ENCODE peak calls at places on chromosomes 12 and 14, in four cellular contexts. One of them, this sample, is unnamed.
A peak's percentile ranks its signal among the peaks of the same experiment; 100 is the strongest.

GRCh38 chr14:100246809-100247428 is 8.0 kb downstream of the YY1 start:
- DNase-seq in H9: peak; percentile 34
- DNase-seq in MM.1S: no peak
- DNase-seq in IMR-90: peak; percentile 47
- DNase-seq in this sample: no peak

GRCh38 chr14:68176687-68177086 is 357.1 kb downstream of the RAD51B start:
- DNase-seq in H9: no peak
- DNase-seq in IMR-90: no peak
- DNase-seq in MM.1S: no peak
- DNase-seq in this sample: no peak

GRCh38 chr12:40141996-40142395 is 36.1 kb upstream of the SLC2A13 start:
- DNase-seq in IMR-90: no peak
- DNase-seq in MM.1S: no peak
- DNase-seq in H9: no peak
- DNase-seq in this sample: no peak

GRCh38 chr12:93825926-93826599 is 148.9 kb downstream of the CRADD start:
- DNase-seq in H9: no peak
- DNase-seq in MM.1S: no peak
- DNase-seq in IMR-90: no peak
- DNase-seq in this sample: no peak

GRCh38 chr12:6312529-6313325 is 2.2 kb downstream of the PLEKHG6 start:
- DNase-seq in H9: peak; percentile 93
- DNase-seq in MM.1S: peak; percentile 29
- DNase-seq in IMR-90: no peak
- DNase-seq in this sample: no peak

GRCh38 chr12:89333564-89334252 is 18.6 kb downstream of the DUSP6 start:
- DNase-seq in IMR-90: no peak
- DNase-seq in MM.1S: peak; percentile 86
- DNase-seq in H9: no peak
- DNase-seq in this sample: no peak

GRCh38 chr12:11861864-11862600 is 208.7 kb upstream of the BCL2L14 start:
- DNase-seq in H9: no peak
- DNase-seq in MM.1S: no peak
- DNase-seq in IMR-90: no peak
- DNase-seq in this sample: no peak

GRCh38 chr12:8676651-8677050 is 14.0 kb upstream of the MFAP5 start:
- DNase-seq in H9: no peak
- DNase-seq in IMR-90: no peak
- DNase-seq in MM.1S: no peak
- DNase-seq in this sample: no peak

GRCh38 chr12:57864382-57864781 is 17.9 kb upstream of the CTDSP2 start:
- DNase-seq in H9: peak; percentile 72
- DNase-seq in MM.1S: no peak
- DNase-seq in IMR-90: no peak
- DNase-seq in this sample: no peak

GRCh38 chr14:101519090-101519489 is 42.2 kb upstream of the DIO3 start:
- DNase-seq in MM.1S: no peak
- DNase-seq in IMR-90: no peak
- DNase-seq in H9: no peak
- DNase-seq in this sample: no peak

GRCh38 chr12:55812088-55812487 is 5.4 kb downstream of the SARNP start:
- DNase-seq in MM.1S: no peak
- DNase-seq in IMR-90: no peak
- DNase-seq in H9: no peak
- DNase-seq in this sample: no peak

GRCh38 chr12:121812320-121812871 is 8.6 kb downstream of the SETD1B start:
- DNase-seq in IMR-90: peak; percentile 64
- DNase-seq in H9: peak; percentile 91
- DNase-seq in MM.1S: no peak
- DNase-seq in this sample: no peak

GRCh38 chr14:55518391-55518790 is 61.6 kb upstream of the KTN1 start:
- DNase-seq in H9: no peak
- DNase-seq in MM.1S: no peak
- DNase-seq in IMR-90: peak; percentile 38
- DNase-seq in this sample: no peak

GRCh38 chr14:49687942-49688700 is at the start of gene POLE2:
- DNase-seq in H9: peak; percentile 82
- DNase-seq in MM.1S: peak; percentile 46
- DNase-seq in IMR-90: peak; percentile 47
- DNase-seq in this sample: peak; percentile 77

GRCh38 chr12:63079791-63080395 is 71.1 kb downstream of the AVPR1A start:
- DNase-seq in IMR-90: no peak
- DNase-seq in H9: no peak
- DNase-seq in MM.1S: no peak
- DNase-seq in this sample: no peak

GRCh38 chr12:39043425-39043824 is 138.0 kb upstream of the CPNE8 start:
- DNase-seq in IMR-90: no peak
- DNase-seq in H9: no peak
- DNase-seq in MM.1S: no peak
- DNase-seq in this sample: no peak

GRCh38 chr12:70408004-70408790 is 42.1 kb downstream of the KCNMB4 start:
- DNase-seq in MM.1S: no peak
- DNase-seq in IMR-90: no peak
- DNase-seq in H9: no peak
- DNase-seq in this sample: no peak

GRCh38 chr12:109461846-109462766 is 15.0 kb downstream of the KCTD10 start:
- DNase-seq in MM.1S: no peak
- DNase-seq in IMR-90: peak; percentile 95
- DNase-seq in H9: no peak
- DNase-seq in this sample: no peak

GRCh38 chr12:2384029-2384386 is 331.2 kb downstream of the CACNA1C start:
- DNase-seq in MM.1S: no peak
- DNase-seq in IMR-90: peak; percentile 47
- DNase-seq in H9: no peak
- DNase-seq in this sample: no peak

GRCh38 chr12:92973614-92974013 is 44.5 kb upstream of the EEA1 start:
- DNase-seq in H9: no peak
- DNase-seq in IMR-90: peak; percentile 90
- DNase-seq in MM.1S: peak; percentile 73
- DNase-seq in this sample: no peak

GRCh38 chr14:24852312-24853060 is 197.5 kb downstream of the STXBP6 start:
- DNase-seq in IMR-90: no peak
- DNase-seq in H9: no peak
- DNase-seq in MM.1S: no peak
- DNase-seq in this sample: no peak

GRCh38 chr12:48999371-49000131 is at the start of gene DDN:
- DNase-seq in MM.1S: peak; percentile 78
- DNase-seq in H9: peak; percentile 61
- DNase-seq in IMR-90: peak; percentile 52
- DNase-seq in this sample: peak; percentile 45

GRCh38 chr12:92898755-92899154 is 30.3 kb downstream of the EEA1 start:
- DNase-seq in MM.1S: peak; percentile 56
- DNase-seq in H9: no peak
- DNase-seq in IMR-90: peak; percentile 10
- DNase-seq in this sample: no peak

GRCh38 chr12:77855548-77855947 is 24.9 kb downstream of the NAV3 start:
- DNase-seq in H9: no peak
- DNase-seq in IMR-90: peak; percentile 2
- DNase-seq in MM.1S: no peak
- DNase-seq in this sample: no peak

GRCh38 chr14:89366580-89367448 is 50.2 kb downstream of the FOXN3 start:
- DNase-seq in H9: no peak
- DNase-seq in IMR-90: no peak
- DNase-seq in MM.1S: no peak
- DNase-seq in this sample: no peak

GRCh38 chr14:99961826-99962518 is 103.2 kb upstream of the EVL start:
- DNase-seq in IMR-90: no peak
- DNase-seq in MM.1S: no peak
- DNase-seq in H9: peak; percentile 79
- DNase-seq in this sample: no peak

GRCh38 chr12:2336409-2336829 is 283.6 kb downstream of the CACNA1C start:
- DNase-seq in MM.1S: peak; percentile 92
- DNase-seq in IMR-90: peak; percentile 97
- DNase-seq in H9: no peak
- DNase-seq in this sample: no peak

GRCh38 chr12:14185441-14186192 is 179.9 kb upstream of the ATF7IP start:
- DNase-seq in H9: peak; percentile 67
- DNase-seq in IMR-90: peak; percentile 38
- DNase-seq in MM.1S: peak; percentile 49
- DNase-seq in this sample: peak; percentile 41

GRCh38 chr12:51281202-51281924 is 11.1 kb upstream of the SMAGP start:
- DNase-seq in MM.1S: no peak
- DNase-seq in IMR-90: peak; percentile 74
- DNase-seq in H9: no peak
- DNase-seq in this sample: no peak

GRCh38 chr12:1690578-1691122 is at the start of gene ADIPOR2:
- DNase-seq in MM.1S: peak; percentile 98
- DNase-seq in H9: peak; percentile 98
- DNase-seq in IMR-90: peak; percentile 96
- DNase-seq in this sample: peak; percentile 94

GRCh38 chr14:36718216-36718615 is 56.6 kb downstream of the PAX9 start:
- DNase-seq in MM.1S: no peak
- DNase-seq in H9: no peak
- DNase-seq in IMR-90: no peak
- DNase-seq in this sample: no peak

GRCh38 chr14:106489112-106489881 is 962.9 kb downstream of the TMEM121 start:
- DNase-seq in IMR-90: no peak
- DNase-seq in MM.1S: no peak
- DNase-seq in H9: no peak
- DNase-seq in this sample: no peak

GRCh38 chr14:106488293-106488692 is 961.9 kb downstream of the TMEM121 start:
- DNase-seq in IMR-90: no peak
- DNase-seq in H9: no peak
- DNase-seq in MM.1S: no peak
- DNase-seq in this sample: no peak

GRCh38 chr14:106493962-106494823 is 967.8 kb downstream of the TMEM121 start:
- DNase-seq in H9: no peak
- DNase-seq in MM.1S: no peak
- DNase-seq in IMR-90: no peak
- DNase-seq in this sample: no peak

GRCh38 chr14:106490442-106490841 is 964.1 kb downstream of the TMEM121 start:
- DNase-seq in IMR-90: no peak
- DNase-seq in H9: no peak
- DNase-seq in MM.1S: no peak
- DNase-seq in this sample: no peak

DNA sequence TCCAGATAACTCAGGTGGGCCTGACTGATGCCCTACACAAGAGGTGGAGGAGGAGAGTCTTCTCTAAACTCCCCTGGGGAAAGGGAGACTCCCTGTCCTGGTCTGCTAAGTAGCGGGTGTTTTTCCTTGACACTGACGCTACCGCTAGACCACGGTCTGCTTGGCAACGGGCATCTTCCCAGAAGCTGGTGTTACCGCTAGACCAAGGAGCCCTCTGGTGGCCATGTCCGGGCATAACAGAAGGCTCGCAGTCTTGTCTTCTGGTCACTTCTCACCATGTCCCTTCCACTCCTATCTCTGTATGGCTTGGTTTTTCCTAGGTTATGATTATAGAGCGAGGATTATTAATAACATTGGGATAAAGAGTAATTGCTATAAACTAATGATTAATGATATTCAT is 965.5 kb downstream of the TMEM121 start:
- DNase-seq in IMR-90: no peak
- DNase-seq in MM.1S: peak; percentile 35
- DNase-seq in H9: no peak
- DNase-seq in this sample: no peak
- TF ChIP-seq CTCF in IMR-90: no peak
- TF ChIP-seq CTCF in MM.1S: peak; percentile 37
- TF ChIP-seq CTCF in H9: peak; percentile 51
- TF ChIP-seq CTCF in this sample: no peak

GRCh38 chr14:92786427-92786756 is 7.7 kb upstream of the GOLGA5 start:
- DNase-seq in H9: no peak
- DNase-seq in IMR-90: no peak
- DNase-seq in MM.1S: no peak
- DNase-seq in this sample: no peak

GRCh38 chr14:92789457-92790089 is 4.5 kb upstream of the GOLGA5 start:
- DNase-seq in MM.1S: no peak
- DNase-seq in IMR-90: peak; percentile 5
- DNase-seq in H9: no peak
- DNase-seq in this sample: no peak

GRCh38 chr14:92783813-92784431 is 10.2 kb upstream of the GOLGA5 start:
- DNase-seq in MM.1S: peak; percentile 70
- DNase-seq in H9: no peak
- DNase-seq in IMR-90: peak; percentile 75
- DNase-seq in this sample: no peak

GRCh38 chr14:92787554-92787953 is 6.6 kb upstream of the GOLGA5 start:
- DNase-seq in IMR-90: no peak
- DNase-seq in H9: no peak
- DNase-seq in MM.1S: no peak
- DNase-seq in this sample: no peak

GRCh38 chr14:92785601-92786426 is 8.3 kb upstream of the GOLGA5 start:
- DNase-seq in H9: peak; percentile 29
- DNase-seq in IMR-90: peak; percentile 91
- DNase-seq in MM.1S: no peak
- DNase-seq in this sample: no peak
- TF ChIP-seq CTCF in H9: no peak
- TF ChIP-seq CTCF in IMR-90: peak; percentile 40
- TF ChIP-seq CTCF in MM.1S: no peak
- TF ChIP-seq CTCF in this sample: no peak

DNA sequence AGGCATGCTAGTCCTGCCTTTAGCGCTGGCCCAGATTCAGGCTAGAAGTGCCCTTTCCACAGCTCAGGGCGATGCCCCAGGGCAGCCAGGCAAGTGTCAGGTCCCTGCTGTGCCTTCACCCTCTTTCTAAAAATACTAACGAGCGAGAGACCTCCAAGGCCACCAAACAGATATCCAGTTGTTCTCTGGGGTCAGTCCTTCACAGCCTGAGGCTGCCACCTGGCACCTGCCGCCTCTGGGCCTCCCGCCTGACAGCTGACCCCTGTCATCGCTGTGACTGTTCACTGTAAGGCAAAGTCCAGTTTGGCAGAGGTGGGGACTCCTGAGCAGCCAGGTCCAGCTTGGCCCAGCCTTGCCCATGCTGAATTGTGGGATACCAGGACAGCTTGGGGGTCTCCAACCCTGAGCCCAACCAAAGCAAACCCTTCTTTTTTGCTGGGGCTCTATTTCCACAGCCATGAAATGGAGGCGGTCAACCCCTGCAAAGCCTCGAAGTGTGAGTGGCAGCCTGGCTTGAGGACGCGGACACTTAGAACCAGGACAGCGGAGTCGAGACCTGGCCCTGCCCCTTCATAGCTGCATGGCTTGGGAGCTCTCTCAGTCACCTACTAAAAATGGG is 79.9 kb downstream of the NINJ2 start:
- DNase-seq in IMR-90: no peak
- DNase-seq in MM.1S: no peak
- DNase-seq in H9: no peak
- DNase-seq in this sample: no peak
- TF ChIP-seq CTCF in IMR-90: no peak
- TF ChIP-seq CTCF in MM.1S: no peak
- TF ChIP-seq CTCF in H9: peak; percentile 60
- TF ChIP-seq CTCF in this sample: no peak

DNA sequence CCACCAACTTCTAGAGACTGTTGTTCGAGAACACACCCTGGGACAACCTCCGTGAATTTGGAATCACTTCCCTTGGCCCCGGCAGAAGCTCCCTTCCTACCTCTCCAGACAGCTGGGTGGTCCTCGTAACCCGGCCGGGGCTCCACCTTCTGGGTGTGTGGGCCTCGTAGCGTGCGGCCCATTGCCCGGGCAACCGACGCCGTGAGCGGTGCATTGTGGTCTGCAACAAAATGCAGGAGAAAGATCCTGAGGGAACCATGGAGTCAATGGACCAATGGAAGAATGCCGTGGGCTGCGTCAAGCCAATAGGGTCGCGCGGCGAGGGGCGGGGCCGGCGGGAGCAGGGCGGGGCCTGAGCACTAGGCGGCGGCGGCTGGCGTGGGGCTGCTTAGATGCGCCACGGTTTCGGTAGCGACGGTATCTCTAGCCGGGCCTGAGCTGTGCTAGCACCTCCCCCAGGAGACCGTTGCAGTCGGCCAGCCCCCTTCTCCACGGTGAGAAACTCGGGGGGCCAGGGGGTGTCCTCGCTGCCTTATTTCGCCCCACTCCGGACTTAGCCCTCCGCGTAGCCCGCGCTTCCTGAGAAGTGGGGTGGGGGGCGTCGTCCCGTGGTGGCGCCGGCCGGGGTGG is at the start of gene DYNLL1:
- DNase-seq in IMR-90: peak; percentile 94
- DNase-seq in H9: peak; percentile 99
- DNase-seq in MM.1S: peak; percentile 88
- DNase-seq in this sample: peak; percentile 99
- TF ChIP-seq CTCF in IMR-90: no peak
- TF ChIP-seq CTCF in H9: no peak
- TF ChIP-seq CTCF in MM.1S: no peak
- TF ChIP-seq CTCF in this sample: no peak